ENCODE peak calls at places on chromosomes 13 and 19, in nine cellular contexts. One of them, this sample, is unnamed.
A peak's percentile ranks its signal among the peaks of the same experiment; 100 is the strongest.

GRCh38 chr19:18342090-18342632 is 1.8 kb downstream of the PGPEP1 start:
- DNase-seq in stimulated activated CD4-positive, alpha-beta T cell treated with anti-CD3 and anti-CD28 coated beads, Interleukin-12 subunit alpha, Interleukin-12 subunit beta, amount 100 ng/mL, for 48 hours: no peak
- DNase-seq in IMR-90: no peak
- DNase-seq in HFF-Myc: no peak
- DNase-seq in CD4-positive, alpha-beta memory T cell: no peak
- DNase-seq in T-cell: no peak
- DNase-seq in right cardiac atrium: no peak
- DNase-seq in stimulated activated CD8-positive, alpha-beta memory T cell treated with anti-CD3 and anti-CD28 coated beads, Interleukin-15, amount 100 ng/mL, for 1 hour: no peak
- DNase-seq in nephron progenitor cell: no peak
- DNase-seq in this sample: no peak

GRCh38 chr13:68810660-68811059 is 1297.0 kb upstream of the ATXN8OS start:
- DNase-seq in stimulated activated CD4-positive, alpha-beta T cell treated with anti-CD3 and anti-CD28 coated beads, Interleukin-12 subunit alpha, Interleukin-12 subunit beta, amount 100 ng/mL, for 48 hours: no peak
- DNase-seq in T-cell: no peak
- DNase-seq in IMR-90: no peak
- DNase-seq in stimulated activated CD8-positive, alpha-beta memory T cell treated with anti-CD3 and anti-CD28 coated beads, Interleukin-15, amount 100 ng/mL, for 1 hour: no peak
- DNase-seq in nephron progenitor cell: no peak
- DNase-seq in CD4-positive, alpha-beta memory T cell: no peak
- DNase-seq in HFF-Myc: no peak
- DNase-seq in right cardiac atrium: no peak
- DNase-seq in this sample: peak; percentile 21

GRCh38 chr19:1651061-1651547 is 1.3 kb downstream of the TCF3 start:
- DNase-seq in HFF-Myc: no peak
- DNase-seq in nephron progenitor cell: peak; percentile 48
- DNase-seq in right cardiac atrium: no peak
- DNase-seq in CD4-positive, alpha-beta memory T cell: peak; percentile 58
- DNase-seq in T-cell: peak; percentile 52
- DNase-seq in IMR-90: peak; percentile 16
- DNase-seq in stimulated activated CD8-positive, alpha-beta memory T cell treated with anti-CD3 and anti-CD28 coated beads, Interleukin-15, amount 100 ng/mL, for 1 hour: peak; percentile 30
- DNase-seq in stimulated activated CD4-positive, alpha-beta T cell treated with anti-CD3 and anti-CD28 coated beads, Interleukin-12 subunit alpha, Interleukin-12 subunit beta, amount 100 ng/mL, for 48 hours: peak; percentile 31
- DNase-seq in this sample: peak; percentile 49

GRCh38 chr13:35720690-35721554 is 244.4 kb upstream of the MAB21L1 start:
- DNase-seq in stimulated activated CD8-positive, alpha-beta memory T cell treated with anti-CD3 and anti-CD28 coated beads, Interleukin-15, amount 100 ng/mL, for 1 hour: no peak
- DNase-seq in right cardiac atrium: peak; percentile 68
- DNase-seq in T-cell: no peak
- DNase-seq in nephron progenitor cell: peak; percentile 81
- DNase-seq in stimulated activated CD4-positive, alpha-beta T cell treated with anti-CD3 and anti-CD28 coated beads, Interleukin-12 subunit alpha, Interleukin-12 subunit beta, amount 100 ng/mL, for 48 hours: peak; percentile 3
- DNase-seq in CD4-positive, alpha-beta memory T cell: no peak
- DNase-seq in IMR-90: peak; percentile 46
- DNase-seq in HFF-Myc: no peak
- DNase-seq in this sample: peak; percentile 74

GRCh38 chr13:37811441-37811840 is 58.1 kb downstream of the TRPC4 start:
- DNase-seq in stimulated activated CD8-positive, alpha-beta memory T cell treated with anti-CD3 and anti-CD28 coated beads, Interleukin-15, amount 100 ng/mL, for 1 hour: no peak
- DNase-seq in stimulated activated CD4-positive, alpha-beta T cell treated with anti-CD3 and anti-CD28 coated beads, Interleukin-12 subunit alpha, Interleukin-12 subunit beta, amount 100 ng/mL, for 48 hours: no peak
- DNase-seq in HFF-Myc: no peak
- DNase-seq in CD4-positive, alpha-beta memory T cell: no peak
- DNase-seq in nephron progenitor cell: no peak
- DNase-seq in right cardiac atrium: no peak
- DNase-seq in IMR-90: peak; percentile 7
- DNase-seq in T-cell: no peak
- DNase-seq in this sample: no peak

GRCh38 chr19:15453091-15453498 is 3.3 kb upstream of the WIZ start:
- DNase-seq in stimulated activated CD4-positive, alpha-beta T cell treated with anti-CD3 and anti-CD28 coated beads, Interleukin-12 subunit alpha, Interleukin-12 subunit beta, amount 100 ng/mL, for 48 hours: no peak
- DNase-seq in nephron progenitor cell: peak; percentile 32
- DNase-seq in CD4-positive, alpha-beta memory T cell: no peak
- DNase-seq in right cardiac atrium: peak; percentile 75
- DNase-seq in stimulated activated CD8-positive, alpha-beta memory T cell treated with anti-CD3 and anti-CD28 coated beads, Interleukin-15, amount 100 ng/mL, for 1 hour: no peak
- DNase-seq in HFF-Myc: no peak
- DNase-seq in T-cell: no peak
- DNase-seq in IMR-90: no peak
- DNase-seq in this sample: no peak

GRCh38 chr13:41455725-41456419 is 1.5 kb upstream of the RGCC start:
- DNase-seq in IMR-90: no peak
- DNase-seq in stimulated activated CD4-positive, alpha-beta T cell treated with anti-CD3 and anti-CD28 coated beads, Interleukin-12 subunit alpha, Interleukin-12 subunit beta, amount 100 ng/mL, for 48 hours: no peak
- DNase-seq in nephron progenitor cell: no peak
- DNase-seq in CD4-positive, alpha-beta memory T cell: no peak
- DNase-seq in T-cell: no peak
- DNase-seq in stimulated activated CD8-positive, alpha-beta memory T cell treated with anti-CD3 and anti-CD28 coated beads, Interleukin-15, amount 100 ng/mL, for 1 hour: no peak
- DNase-seq in right cardiac atrium: no peak
- DNase-seq in HFF-Myc: no peak
- DNase-seq in this sample: no peak

GRCh38 chr13:70183041-70183440 is 74.8 kb upstream of the KLHL1 start:
- DNase-seq in T-cell: no peak
- DNase-seq in right cardiac atrium: no peak
- DNase-seq in IMR-90: no peak
- DNase-seq in stimulated activated CD4-positive, alpha-beta T cell treated with anti-CD3 and anti-CD28 coated beads, Interleukin-12 subunit alpha, Interleukin-12 subunit beta, amount 100 ng/mL, for 48 hours: no peak
- DNase-seq in HFF-Myc: no peak
- DNase-seq in CD4-positive, alpha-beta memory T cell: no peak
- DNase-seq in stimulated activated CD8-positive, alpha-beta memory T cell treated with anti-CD3 and anti-CD28 coated beads, Interleukin-15, amount 100 ng/mL, for 1 hour: no peak
- DNase-seq in nephron progenitor cell: no peak
- DNase-seq in this sample: no peak

GRCh38 chr19:3034194-3034844 is 5.2 kb upstream of the TLE2 start:
- DNase-seq in stimulated activated CD8-positive, alpha-beta memory T cell treated with anti-CD3 and anti-CD28 coated beads, Interleukin-15, amount 100 ng/mL, for 1 hour: no peak
- DNase-seq in IMR-90: peak; percentile 64
- DNase-seq in HFF-Myc: no peak
- DNase-seq in stimulated activated CD4-positive, alpha-beta T cell treated with anti-CD3 and anti-CD28 coated beads, Interleukin-12 subunit alpha, Interleukin-12 subunit beta, amount 100 ng/mL, for 48 hours: no peak
- DNase-seq in CD4-positive, alpha-beta memory T cell: no peak
- DNase-seq in right cardiac atrium: no peak
- DNase-seq in nephron progenitor cell: no peak
- DNase-seq in T-cell: no peak
- DNase-seq in this sample: no peak

GRCh38 chr13:49086711-49087110 is 111.0 kb downstream of the FNDC3A start:
- DNase-seq in HFF-Myc: no peak
- DNase-seq in stimulated activated CD4-positive, alpha-beta T cell treated with anti-CD3 and anti-CD28 coated beads, Interleukin-12 subunit alpha, Interleukin-12 subunit beta, amount 100 ng/mL, for 48 hours: no peak
- DNase-seq in right cardiac atrium: no peak
- DNase-seq in CD4-positive, alpha-beta memory T cell: no peak
- DNase-seq in IMR-90: peak; percentile 76
- DNase-seq in stimulated activated CD8-positive, alpha-beta memory T cell treated with anti-CD3 and anti-CD28 coated beads, Interleukin-15, amount 100 ng/mL, for 1 hour: no peak
- DNase-seq in T-cell: no peak
- DNase-seq in nephron progenitor cell: no peak
- DNase-seq in this sample: no peak

GRCh38 chr13:30042272-30042671 is 191.9 kb upstream of the UBL3 start:
- DNase-seq in CD4-positive, alpha-beta memory T cell: no peak
- DNase-seq in HFF-Myc: no peak
- DNase-seq in stimulated activated CD8-positive, alpha-beta memory T cell treated with anti-CD3 and anti-CD28 coated beads, Interleukin-15, amount 100 ng/mL, for 1 hour: no peak
- DNase-seq in stimulated activated CD4-positive, alpha-beta T cell treated with anti-CD3 and anti-CD28 coated beads, Interleukin-12 subunit alpha, Interleukin-12 subunit beta, amount 100 ng/mL, for 48 hours: no peak
- DNase-seq in right cardiac atrium: no peak
- DNase-seq in T-cell: no peak
- DNase-seq in IMR-90: no peak
- DNase-seq in nephron progenitor cell: no peak
- DNase-seq in this sample: no peak

GRCh38 chr13:99442273-99442895 is 58.9 kb upstream of the TM9SF2 start:
- DNase-seq in T-cell: peak; percentile 34
- DNase-seq in right cardiac atrium: no peak
- DNase-seq in CD4-positive, alpha-beta memory T cell: peak; percentile 73
- DNase-seq in HFF-Myc: no peak
- DNase-seq in IMR-90: peak; percentile 45
- DNase-seq in nephron progenitor cell: peak; percentile 47
- DNase-seq in stimulated activated CD8-positive, alpha-beta memory T cell treated with anti-CD3 and anti-CD28 coated beads, Interleukin-15, amount 100 ng/mL, for 1 hour: no peak
- DNase-seq in stimulated activated CD4-positive, alpha-beta T cell treated with anti-CD3 and anti-CD28 coated beads, Interleukin-12 subunit alpha, Interleukin-12 subunit beta, amount 100 ng/mL, for 48 hours: no peak
- DNase-seq in this sample: peak; percentile 32

GRCh38 chr19:16349551-16350171 is 25.0 kb downstream of the KLF2 start:
- DNase-seq in nephron progenitor cell: no peak
- DNase-seq in IMR-90: no peak
- DNase-seq in HFF-Myc: no peak
- DNase-seq in stimulated activated CD8-positive, alpha-beta memory T cell treated with anti-CD3 and anti-CD28 coated beads, Interleukin-15, amount 100 ng/mL, for 1 hour: no peak
- DNase-seq in T-cell: no peak
- DNase-seq in right cardiac atrium: peak; percentile 53
- DNase-seq in stimulated activated CD4-positive, alpha-beta T cell treated with anti-CD3 and anti-CD28 coated beads, Interleukin-12 subunit alpha, Interleukin-12 subunit beta, amount 100 ng/mL, for 48 hours: no peak
- DNase-seq in CD4-positive, alpha-beta memory T cell: no peak
- DNase-seq in this sample: no peak

GRCh38 chr19:8457802-8458201 is 13.0 kb downstream of the HNRNPM start:
- DNase-seq in nephron progenitor cell: no peak
- DNase-seq in stimulated activated CD4-positive, alpha-beta T cell treated with anti-CD3 and anti-CD28 coated beads, Interleukin-12 subunit alpha, Interleukin-12 subunit beta, amount 100 ng/mL, for 48 hours: no peak
- DNase-seq in HFF-Myc: no peak
- DNase-seq in stimulated activated CD8-positive, alpha-beta memory T cell treated with anti-CD3 and anti-CD28 coated beads, Interleukin-15, amount 100 ng/mL, for 1 hour: no peak
- DNase-seq in IMR-90: no peak
- DNase-seq in CD4-positive, alpha-beta memory T cell: no peak
- DNase-seq in T-cell: no peak
- DNase-seq in right cardiac atrium: no peak
- DNase-seq in this sample: no peak

GRCh38 chr13:54958781-54959180 is 1930.2 kb downstream of the OLFM4 start:
- DNase-seq in CD4-positive, alpha-beta memory T cell: no peak
- DNase-seq in HFF-Myc: no peak
- DNase-seq in stimulated activated CD4-positive, alpha-beta T cell treated with anti-CD3 and anti-CD28 coated beads, Interleukin-12 subunit alpha, Interleukin-12 subunit beta, amount 100 ng/mL, for 48 hours: no peak
- DNase-seq in nephron progenitor cell: no peak
- DNase-seq in IMR-90: no peak
- DNase-seq in stimulated activated CD8-positive, alpha-beta memory T cell treated with anti-CD3 and anti-CD28 coated beads, Interleukin-15, amount 100 ng/mL, for 1 hour: no peak
- DNase-seq in right cardiac atrium: no peak
- DNase-seq in T-cell: no peak
- DNase-seq in this sample: no peak

GRCh38 chr13:39353988-39354387 is 249.0 kb downstream of the LHFPL6 start:
- DNase-seq in T-cell: no peak
- DNase-seq in nephron progenitor cell: no peak
- DNase-seq in HFF-Myc: no peak
- DNase-seq in CD4-positive, alpha-beta memory T cell: no peak
- DNase-seq in stimulated activated CD8-positive, alpha-beta memory T cell treated with anti-CD3 and anti-CD28 coated beads, Interleukin-15, amount 100 ng/mL, for 1 hour: no peak
- DNase-seq in stimulated activated CD4-positive, alpha-beta T cell treated with anti-CD3 and anti-CD28 coated beads, Interleukin-12 subunit alpha, Interleukin-12 subunit beta, amount 100 ng/mL, for 48 hours: no peak
- DNase-seq in right cardiac atrium: no peak
- DNase-seq in IMR-90: peak; percentile 65
- DNase-seq in this sample: no peak

GRCh38 chr13:50679321-50679720 is 164.2 kb downstream of the DLEU7 start:
- DNase-seq in HFF-Myc: no peak
- DNase-seq in IMR-90: no peak
- DNase-seq in nephron progenitor cell: no peak
- DNase-seq in right cardiac atrium: no peak
- DNase-seq in stimulated activated CD4-positive, alpha-beta T cell treated with anti-CD3 and anti-CD28 coated beads, Interleukin-12 subunit alpha, Interleukin-12 subunit beta, amount 100 ng/mL, for 48 hours: no peak
- DNase-seq in T-cell: no peak
- DNase-seq in CD4-positive, alpha-beta memory T cell: no peak
- DNase-seq in stimulated activated CD8-positive, alpha-beta memory T cell treated with anti-CD3 and anti-CD28 coated beads, Interleukin-15, amount 100 ng/mL, for 1 hour: no peak
- DNase-seq in this sample: no peak

GRCh38 chr19:7456964-7457541 is 31.8 kb downstream of the PEX11G start:
- DNase-seq in IMR-90: no peak
- DNase-seq in HFF-Myc: no peak
- DNase-seq in stimulated activated CD4-positive, alpha-beta T cell treated with anti-CD3 and anti-CD28 coated beads, Interleukin-12 subunit alpha, Interleukin-12 subunit beta, amount 100 ng/mL, for 48 hours: no peak
- DNase-seq in right cardiac atrium: no peak
- DNase-seq in CD4-positive, alpha-beta memory T cell: no peak
- DNase-seq in nephron progenitor cell: no peak
- DNase-seq in stimulated activated CD8-positive, alpha-beta memory T cell treated with anti-CD3 and anti-CD28 coated beads, Interleukin-15, amount 100 ng/mL, for 1 hour: no peak
- DNase-seq in T-cell: no peak
- DNase-seq in this sample: no peak

GRCh38 chr13:73505487-73505886 is 446.7 kb downstream of the KLF5 start:
- DNase-seq in HFF-Myc: no peak
- DNase-seq in CD4-positive, alpha-beta memory T cell: no peak
- DNase-seq in stimulated activated CD4-positive, alpha-beta T cell treated with anti-CD3 and anti-CD28 coated beads, Interleukin-12 subunit alpha, Interleukin-12 subunit beta, amount 100 ng/mL, for 48 hours: no peak
- DNase-seq in T-cell: no peak
- DNase-seq in IMR-90: no peak
- DNase-seq in nephron progenitor cell: no peak
- DNase-seq in stimulated activated CD8-positive, alpha-beta memory T cell treated with anti-CD3 and anti-CD28 coated beads, Interleukin-15, amount 100 ng/mL, for 1 hour: no peak
- DNase-seq in right cardiac atrium: no peak
- DNase-seq in this sample: no peak

GRCh38 chr13:110476220-110476617 is 85.3 kb downstream of the RAB20 start:
- DNase-seq in CD4-positive, alpha-beta memory T cell: no peak
- DNase-seq in HFF-Myc: no peak
- DNase-seq in stimulated activated CD4-positive, alpha-beta T cell treated with anti-CD3 and anti-CD28 coated beads, Interleukin-12 subunit alpha, Interleukin-12 subunit beta, amount 100 ng/mL, for 48 hours: no peak
- DNase-seq in stimulated activated CD8-positive, alpha-beta memory T cell treated with anti-CD3 and anti-CD28 coated beads, Interleukin-15, amount 100 ng/mL, for 1 hour: no peak
- DNase-seq in IMR-90: no peak
- DNase-seq in right cardiac atrium: no peak
- DNase-seq in nephron progenitor cell: no peak
- DNase-seq in T-cell: no peak
- DNase-seq in this sample: no peak

GRCh38 chr19:18021121-18021755 is 13.3 kb downstream of the ARRDC2 start:
- DNase-seq in nephron progenitor cell: no peak
- DNase-seq in stimulated activated CD8-positive, alpha-beta memory T cell treated with anti-CD3 and anti-CD28 coated beads, Interleukin-15, amount 100 ng/mL, for 1 hour: peak; percentile 36
- DNase-seq in stimulated activated CD4-positive, alpha-beta T cell treated with anti-CD3 and anti-CD28 coated beads, Interleukin-12 subunit alpha, Interleukin-12 subunit beta, amount 100 ng/mL, for 48 hours: peak; percentile 58
- DNase-seq in HFF-Myc: no peak
- DNase-seq in T-cell: peak; percentile 48
- DNase-seq in IMR-90: peak; percentile 88
- DNase-seq in right cardiac atrium: peak; percentile 96
- DNase-seq in CD4-positive, alpha-beta memory T cell: peak; percentile 61
- DNase-seq in this sample: no peak

GRCh38 chr13:75896271-75896670 is 260.1 kb downstream of the LMO7 start:
- DNase-seq in CD4-positive, alpha-beta memory T cell: no peak
- DNase-seq in HFF-Myc: no peak
- DNase-seq in T-cell: no peak
- DNase-seq in stimulated activated CD4-positive, alpha-beta T cell treated with anti-CD3 and anti-CD28 coated beads, Interleukin-12 subunit alpha, Interleukin-12 subunit beta, amount 100 ng/mL, for 48 hours: no peak
- DNase-seq in IMR-90: peak; percentile 3
- DNase-seq in right cardiac atrium: no peak
- DNase-seq in stimulated activated CD8-positive, alpha-beta memory T cell treated with anti-CD3 and anti-CD28 coated beads, Interleukin-15, amount 100 ng/mL, for 1 hour: no peak
- DNase-seq in nephron progenitor cell: no peak
- DNase-seq in this sample: no peak

GRCh38 chr13:101218484-101218883 is 197.8 kb downstream of the NALCN start:
- DNase-seq in T-cell: no peak
- DNase-seq in IMR-90: peak; percentile 60
- DNase-seq in nephron progenitor cell: no peak
- DNase-seq in stimulated activated CD4-positive, alpha-beta T cell treated with anti-CD3 and anti-CD28 coated beads, Interleukin-12 subunit alpha, Interleukin-12 subunit beta, amount 100 ng/mL, for 48 hours: no peak
- DNase-seq in HFF-Myc: no peak
- DNase-seq in stimulated activated CD8-positive, alpha-beta memory T cell treated with anti-CD3 and anti-CD28 coated beads, Interleukin-15, amount 100 ng/mL, for 1 hour: no peak
- DNase-seq in CD4-positive, alpha-beta memory T cell: no peak
- DNase-seq in right cardiac atrium: no peak
- DNase-seq in this sample: no peak

GRCh38 chr13:34942732-34943674 is 933 bp downstream of the NBEA start:
- DNase-seq in IMR-90: no peak
- DNase-seq in right cardiac atrium: peak; percentile 63
- DNase-seq in stimulated activated CD4-positive, alpha-beta T cell treated with anti-CD3 and anti-CD28 coated beads, Interleukin-12 subunit alpha, Interleukin-12 subunit beta, amount 100 ng/mL, for 48 hours: no peak
- DNase-seq in nephron progenitor cell: peak; percentile 61
- DNase-seq in HFF-Myc: no peak
- DNase-seq in T-cell: no peak
- DNase-seq in CD4-positive, alpha-beta memory T cell: no peak
- DNase-seq in stimulated activated CD8-positive, alpha-beta memory T cell treated with anti-CD3 and anti-CD28 coated beads, Interleukin-15, amount 100 ng/mL, for 1 hour: no peak
- DNase-seq in this sample: peak; percentile 52

GRCh38 chr19:19822148-19822429 is 539 bp upstream of the ZNF506 start:
- DNase-seq in stimulated activated CD4-positive, alpha-beta T cell treated with anti-CD3 and anti-CD28 coated beads, Interleukin-12 subunit alpha, Interleukin-12 subunit beta, amount 100 ng/mL, for 48 hours: no peak
- DNase-seq in right cardiac atrium: peak; percentile 53
- DNase-seq in stimulated activated CD8-positive, alpha-beta memory T cell treated with anti-CD3 and anti-CD28 coated beads, Interleukin-15, amount 100 ng/mL, for 1 hour: no peak
- DNase-seq in IMR-90: no peak
- DNase-seq in nephron progenitor cell: no peak
- DNase-seq in CD4-positive, alpha-beta memory T cell: no peak
- DNase-seq in HFF-Myc: no peak
- DNase-seq in T-cell: no peak
- DNase-seq in this sample: no peak

GRCh38 chr13:94813920-94814500 is 101.7 kb upstream of the SOX21 start:
- DNase-seq in stimulated activated CD8-positive, alpha-beta memory T cell treated with anti-CD3 and anti-CD28 coated beads, Interleukin-15, amount 100 ng/mL, for 1 hour: no peak
- DNase-seq in right cardiac atrium: no peak
- DNase-seq in stimulated activated CD4-positive, alpha-beta T cell treated with anti-CD3 and anti-CD28 coated beads, Interleukin-12 subunit alpha, Interleukin-12 subunit beta, amount 100 ng/mL, for 48 hours: no peak
- DNase-seq in T-cell: no peak
- DNase-seq in nephron progenitor cell: no peak
- DNase-seq in IMR-90: no peak
- DNase-seq in CD4-positive, alpha-beta memory T cell: no peak
- DNase-seq in HFF-Myc: no peak
- DNase-seq in this sample: no peak

GRCh38 chr19:46746281-46746965 is at the start of gene STRN4:
- DNase-seq in nephron progenitor cell: peak; percentile 74
- DNase-seq in CD4-positive, alpha-beta memory T cell: peak; percentile 49
- DNase-seq in HFF-Myc: no peak
- DNase-seq in right cardiac atrium: peak; percentile 87
- DNase-seq in stimulated activated CD8-positive, alpha-beta memory T cell treated with anti-CD3 and anti-CD28 coated beads, Interleukin-15, amount 100 ng/mL, for 1 hour: no peak
- DNase-seq in stimulated activated CD4-positive, alpha-beta T cell treated with anti-CD3 and anti-CD28 coated beads, Interleukin-12 subunit alpha, Interleukin-12 subunit beta, amount 100 ng/mL, for 48 hours: peak; percentile 49
- DNase-seq in T-cell: peak; percentile 27
- DNase-seq in IMR-90: no peak
- DNase-seq in this sample: peak; percentile 47

GRCh38 chr13:27607125-27607524 is 13.2 kb downstream of the LNX2 start:
- DNase-seq in CD4-positive, alpha-beta memory T cell: no peak
- DNase-seq in T-cell: no peak
- DNase-seq in nephron progenitor cell: no peak
- DNase-seq in HFF-Myc: peak; percentile 40
- DNase-seq in stimulated activated CD8-positive, alpha-beta memory T cell treated with anti-CD3 and anti-CD28 coated beads, Interleukin-15, amount 100 ng/mL, for 1 hour: no peak
- DNase-seq in right cardiac atrium: no peak
- DNase-seq in IMR-90: peak; percentile 90
- DNase-seq in stimulated activated CD4-positive, alpha-beta T cell treated with anti-CD3 and anti-CD28 coated beads, Interleukin-12 subunit alpha, Interleukin-12 subunit beta, amount 100 ng/mL, for 48 hours: no peak
- DNase-seq in this sample: no peak

GRCh38 chr13:31437975-31438374 is 238.2 kb downstream of the B3GLCT start:
- DNase-seq in stimulated activated CD8-positive, alpha-beta memory T cell treated with anti-CD3 and anti-CD28 coated beads, Interleukin-15, amount 100 ng/mL, for 1 hour: no peak
- DNase-seq in stimulated activated CD4-positive, alpha-beta T cell treated with anti-CD3 and anti-CD28 coated beads, Interleukin-12 subunit alpha, Interleukin-12 subunit beta, amount 100 ng/mL, for 48 hours: no peak
- DNase-seq in IMR-90: no peak
- DNase-seq in nephron progenitor cell: no peak
- DNase-seq in right cardiac atrium: no peak
- DNase-seq in HFF-Myc: no peak
- DNase-seq in T-cell: no peak
- DNase-seq in CD4-positive, alpha-beta memory T cell: no peak
- DNase-seq in this sample: no peak

GRCh38 chr19:17021793-17022590 is 4.6 kb downstream of the CPAMD8 start:
- DNase-seq in HFF-Myc: no peak
- DNase-seq in T-cell: no peak
- DNase-seq in nephron progenitor cell: no peak
- DNase-seq in right cardiac atrium: no peak
- DNase-seq in IMR-90: peak; percentile 26
- DNase-seq in stimulated activated CD4-positive, alpha-beta T cell treated with anti-CD3 and anti-CD28 coated beads, Interleukin-12 subunit alpha, Interleukin-12 subunit beta, amount 100 ng/mL, for 48 hours: no peak
- DNase-seq in CD4-positive, alpha-beta memory T cell: no peak
- DNase-seq in stimulated activated CD8-positive, alpha-beta memory T cell treated with anti-CD3 and anti-CD28 coated beads, Interleukin-15, amount 100 ng/mL, for 1 hour: no peak
- DNase-seq in this sample: no peak

GRCh38 chr19:2144190-2144589 is 7.2 kb downstream of the AP3D1 start:
- DNase-seq in right cardiac atrium: no peak
- DNase-seq in T-cell: no peak
- DNase-seq in HFF-Myc: no peak
- DNase-seq in nephron progenitor cell: no peak
- DNase-seq in CD4-positive, alpha-beta memory T cell: no peak
- DNase-seq in stimulated activated CD8-positive, alpha-beta memory T cell treated with anti-CD3 and anti-CD28 coated beads, Interleukin-15, amount 100 ng/mL, for 1 hour: no peak
- DNase-seq in stimulated activated CD4-positive, alpha-beta T cell treated with anti-CD3 and anti-CD28 coated beads, Interleukin-12 subunit alpha, Interleukin-12 subunit beta, amount 100 ng/mL, for 48 hours: no peak
- DNase-seq in IMR-90: no peak
- DNase-seq in this sample: no peak

This sample was measured in neuronal stem cell.